ENCODE peak calls at places on chromosomes 7 and 10, in four cellular contexts. T, A, F and R are unnamed samples. For H3K36me3, the result is how much of the 10 kb centered on the place peaks cover.

GRCh38 chr10:72308320-72308987 is 34.7 kb downstream of the DDIT4 start:
- DNase-seq in T (no peak), A (peak), F (no peak), R (no peak)

GRCh38 chr7:125057974-125058373 is 128.3 kb upstream of the POT1 start:
- DNase-seq in A (no peak), T (no peak), F (no peak), R (peak)

GRCh38 chr7:32519763-32520162 is 24.5 kb downstream of the AVL9 start:
- DNase-seq in T (no peak), A (no peak), F (no peak), R (no peak)

GRCh38 chr10:8927705-8928104 is 873.2 kb downstream of the GATA3 start:
- DNase-seq in T (no peak), A (no peak), F (no peak), R (no peak)

GRCh38 chr10:79948976-79949722 is at the start of gene SFTPD:
- DNase-seq in F (no peak), A (no peak), T (no peak), R (peak)

GRCh38 chr7:116986611-116987565 is 33.6 kb downstream of the ST7 start:
- DNase-seq in F (no peak), T (no peak), A (peak), R (no peak)

GRCh38 chr7:128891110-128891941 is 19.2 kb downstream of the KCP start:
- DNase-seq in T (no peak), A (no peak), F (no peak), R (peak)

GRCh38 chr7:127865466-127865865 is 165.8 kb downstream of the LRRC4 start:
- DNase-seq in T (no peak), A (peak), F (no peak), R (peak)

GRCh38 chr7:44236333-44236728 is 35.6 kb downstream of the YKT6 start:
- DNase-seq in A (no peak), T (no peak), F (no peak), R (peak)

GRCh38 chr7:117362294-117362693 is 39.4 kb upstream of the WNT2 start:
- DNase-seq in F (no peak), A (no peak), T (no peak), R (no peak)

DNA sequence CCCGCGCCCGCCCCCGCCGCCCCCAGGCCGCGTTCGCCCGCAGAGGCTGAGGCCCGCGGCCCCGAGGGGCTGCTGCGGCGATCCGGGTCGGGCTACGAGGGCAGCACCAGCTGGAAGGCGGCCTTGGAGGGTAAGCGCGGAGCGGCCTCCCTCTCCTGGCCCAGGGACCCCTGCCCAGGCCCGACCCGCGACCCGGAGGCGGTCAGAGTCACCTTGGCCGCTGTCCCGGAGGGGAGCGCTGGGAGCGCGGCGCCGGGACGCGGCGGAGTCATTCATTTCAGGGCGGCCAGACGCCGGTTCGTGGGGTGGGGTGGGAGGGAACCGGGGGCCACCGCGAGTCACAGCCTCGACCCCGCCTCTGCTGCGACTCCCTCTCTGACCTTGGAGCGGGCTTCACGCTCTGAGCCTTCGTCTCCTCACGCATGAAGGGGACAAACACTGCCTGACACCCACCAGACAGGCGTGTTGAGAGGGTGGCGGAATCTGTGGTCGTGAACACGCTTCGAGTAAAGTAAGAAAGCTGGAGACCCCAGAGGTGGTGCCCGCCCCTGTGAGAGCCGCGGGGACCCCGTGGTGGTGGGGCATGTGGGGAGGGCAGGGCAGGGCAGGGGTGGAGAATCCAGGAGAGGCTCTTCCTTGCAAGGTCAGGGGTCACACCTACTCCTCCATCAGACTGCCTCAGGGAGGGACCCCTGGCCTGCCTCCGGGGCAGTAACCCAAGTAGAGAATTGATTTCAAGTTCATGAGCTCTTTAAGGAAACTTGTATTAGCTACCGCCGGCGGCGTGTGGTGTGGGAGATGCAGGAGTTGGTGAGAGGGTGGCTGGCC is 717 bp downstream of the CLEC2L start:
- DNase-seq in A (no peak), F (no peak), T (no peak), R (no peak)
- H3K4me3 ChIP-seq in A (no peak), F (peak), T (peak), R (no peak)

GRCh38 chr10:31789555-31789954 is 139.1 kb downstream of the ARHGAP12 start:
- DNase-seq in A (no peak), T (no peak), F (no peak), R (no peak)
- H3K18ac ChIP-seq in A (no peak), T (no peak), F (no peak), R (no peak)

GRCh38 chr7:152107945-152108344 is 82.5 kb downstream of the GALNT11 start:
- DNase-seq in A (no peak), T (no peak), F (no peak), R (no peak)
- H3K36me3 ChIP-seq in A (under half), T (half or more), F (under half), R (under half)

GRCh38 chr10:103492655-103493261 is 747 bp upstream of the NEURL1 start:
- DNase-seq in A (no peak), T (no peak), F (no peak), R (no peak)
- H3K4me3 ChIP-seq in A (no peak), T (peak), F (peak), R (no peak)

DNA sequence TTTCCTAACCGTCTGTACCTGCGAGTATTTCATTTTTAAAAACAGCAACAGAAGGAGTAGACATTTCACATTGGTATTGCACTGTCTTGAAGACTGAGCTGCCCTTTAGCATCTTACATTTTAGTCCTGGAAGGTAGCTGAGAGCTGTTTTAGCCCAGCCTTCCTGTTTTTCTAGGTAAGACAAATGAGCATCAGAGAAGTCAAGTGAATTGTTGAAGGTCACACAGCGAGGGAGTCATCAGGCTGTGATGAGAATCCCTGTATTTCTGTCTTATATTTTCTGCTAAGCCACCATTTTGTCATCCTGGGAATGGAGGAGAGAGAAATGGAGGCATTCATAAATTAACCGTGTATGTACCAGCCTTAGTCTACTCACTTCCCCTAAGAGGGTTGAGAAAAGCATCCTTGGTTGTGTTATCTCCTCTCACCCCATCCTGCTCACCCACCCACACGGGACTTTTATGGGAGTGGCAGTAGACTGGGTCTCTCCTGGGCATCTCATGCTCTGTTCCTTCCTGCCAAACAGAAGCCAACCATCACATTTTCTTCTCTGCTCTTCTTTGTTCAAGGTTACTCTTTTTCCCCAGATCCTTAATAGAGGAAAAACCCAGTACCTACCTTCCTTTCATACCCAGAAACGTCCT is 8.5 kb downstream of the RBM20 start:
- DNase-seq in A (no peak), F (no peak), T (no peak), R (no peak)
- H3K18ac ChIP-seq in A (peak), F (no peak), T (no peak), R (no peak)